ENCODE peak calls at places on chromosomes 6 and 20, in four cellular contexts. Y is breast epithelium, B is pancreas, D is adrenal gland. I is an unnamed sample. For H3K4me1, the result is how much of the 10 kb centered on the place peaks cover.

GRCh38 chr20:20594171-20594530 is 118.3 kb downstream of the RALGAPA2 start:
- DNase-seq in Y (no peak), B (no peak), D (no peak), I (no peak)

GRCh38 chr20:32516985-32517873 is 67.9 kb downstream of the NOL4L start:
- DNase-seq in Y (peak), B (no peak), D (no peak), I (no peak)

GRCh38 chr20:20215976-20216727 is 151.8 kb upstream of the INSM1 start:
- DNase-seq in Y (no peak), B (no peak), D (no peak), I (no peak)

GRCh38 chr6:168504366-168504765 is 63.4 kb downstream of the SMOC2 start:
- DNase-seq in Y (no peak), B (no peak), D (no peak), I (no peak)

GRCh38 chr20:57432874-57433491 is 41.8 kb downstream of the RBM38 start:
- DNase-seq in Y (no peak), B (no peak), D (peak), I (no peak)

GRCh38 chr6:35804996-35805736 is at the start of gene LHFPL5:
- DNase-seq in Y (no peak), B (peak), D (no peak), I (no peak)

GRCh38 chr20:49532285-49532946 is 35.5 kb downstream of the PTGIS start:
- DNase-seq in Y (no peak), B (no peak), D (no peak), I (no peak)

GRCh38 chr6:93550551-93551276 is 131.4 kb upstream of the EPHA7 start:
- DNase-seq in Y (no peak), B (no peak), D (no peak), I (no peak)

GRCh38 chr6:142935553-142936517 is 9.1 kb downstream of the HIVEP2 start:
- DNase-seq in Y (no peak), B (no peak), D (no peak), I (no peak)

GRCh38 chr6:154536255-154536654 is 25.8 kb upstream of the CNKSR3 start:
- DNase-seq in Y (no peak), B (no peak), D (no peak), I (no peak)

GRCh38 chr6:7914991-7915789 is 4.6 kb upstream of the TXNDC5 start:
- DNase-seq in Y (no peak), B (no peak), D (peak), I (peak)

GRCh38 chr6:84422380-84422968 is 195.0 kb upstream of the CEP162 start:
- DNase-seq in Y (no peak), B (peak), D (peak), I (no peak)

GRCh38 chr6:27479319-27480182 is 6.6 kb upstream of the ZNF184 start:
- DNase-seq in Y (peak), B (peak), D (peak), I (peak)

GRCh38 chr6:123323419-123324329 is 313.1 kb downstream of the TRDN start:
- DNase-seq in Y (no peak), B (no peak), D (no peak), I (no peak)

GRCh38 chr6:88933521-88933920 is 29.9 kb downstream of the RNGTT start:
- DNase-seq in Y (no peak), B (no peak), D (no peak), I (no peak)

GRCh38 chr20:43959079-43959919 is 44.6 kb downstream of the TOX2 start:
- DNase-seq in Y (no peak), B (peak), D (peak), I (no peak)

GRCh38 chr6:35026434-35027222 is 114.5 kb downstream of the TCP11 start:
- DNase-seq in Y (no peak), B (no peak), D (no peak), I (no peak)

GRCh38 chr6:77034161-77034560 is 429.1 kb downstream of the HTR1B start:
- DNase-seq in Y (no peak), B (no peak), D (no peak), I (no peak)

GRCh38 chr6:89369009-89369408 is 16.5 kb upstream of the UBE2J1 start:
- DNase-seq in Y (peak), B (peak), D (peak), I (peak)

GRCh38 chr6:123962508-123962907 is 158.8 kb downstream of the NKAIN2 start:
- DNase-seq in Y (no peak), B (peak), D (no peak), I (no peak)

GRCh38 chr6:138815797-138816528 is 20.1 kb downstream of the ECT2L start:
- DNase-seq in Y (no peak), B (no peak), D (no peak), I (no peak)

GRCh38 chr20:48155231-48155630 is 369.9 kb upstream of the SULF2 start:
- DNase-seq in Y (no peak), B (no peak), D (no peak), I (no peak)

GRCh38 chr6:91669154-91669903 is 1082.5 kb upstream of the MAP3K7 start:
- DNase-seq in Y (no peak), B (no peak), D (no peak), I (no peak)

GRCh38 chr20:46683068-46683477 is 6.2 kb downstream of the TP53RK start:
- DNase-seq in Y (no peak), B (no peak), D (no peak), I (no peak)

GRCh38 chr6:106154326-106154725 is 68.2 kb downstream of the PRDM1 start:
- DNase-seq in Y (no peak), B (no peak), D (no peak), I (no peak)

GRCh38 chr6:139801571-139802321 is 427.3 kb upstream of the CITED2 start:
- DNase-seq in Y (no peak), B (no peak), D (no peak), I (no peak)

GRCh38 chr6:159232751-159233150 is 63.6 kb downstream of the FNDC1 start:
- DNase-seq in Y (no peak), B (no peak), D (no peak), I (no peak)

GRCh38 chr6:109768485-109768884 is 77.4 kb downstream of the FIG4 start:
- DNase-seq in Y (no peak), B (no peak), D (no peak), I (no peak)

GRCh38 chr6:24719125-24719931 is at the start of gene C6orf62:
- DNase-seq in Y (no peak), B (no peak), D (no peak), I (peak)

GRCh38 chr6:149888113-149888512 is 9.8 kb downstream of the RAET1E start:
- DNase-seq in Y (no peak), B (no peak), D (peak), I (no peak)

GRCh38 chr6:77466055-77467028 is 3.1 kb upstream of the HTR1B start:
- DNase-seq in Y (no peak), B (peak), D (peak), I (peak)

GRCh38 chr6:1518855-1519254 is 90.9 kb upstream of the FOXC1 start:
- DNase-seq in Y (no peak), B (no peak), D (no peak), I (no peak)

GRCh38 chr20:1813101-1813529 is 82.1 kb upstream of the SIRPA start:
- DNase-seq in Y (no peak), B (no peak), D (peak), I (peak)

GRCh38 chr20:19688031-19688806 is 69.8 kb upstream of the RIN2 start:
- DNase-seq in Y (peak), B (peak), D (peak), I (peak)

GRCh38 chr20:34925981-34926380 is 29.6 kb downstream of the GSS start:
- DNase-seq in Y (no peak), B (no peak), D (no peak), I (no peak)
- H3K4me1 ChIP-seq in Y (under half), B (under half), D (under half), I (under half)

GRCh38 chr20:23880426-23880825 is 878 bp upstream of the CST5 start:
- DNase-seq in Y (no peak), B (no peak), D (no peak), I (no peak)

GRCh38 chr20:23879811-23880374 is 345 bp upstream of the CST5 start:
- DNase-seq in Y (no peak), B (no peak), D (no peak), I (no peak)

GRCh38 chr20:23877524-23877923 is 2.0 kb downstream of the CST5 start:
- DNase-seq in Y (no peak), B (no peak), D (no peak), I (no peak)

GRCh38 chr20:23878787-23879186 is 761 bp downstream of the CST5 start:
- DNase-seq in Y (no peak), B (no peak), D (no peak), I (no peak)

DNA sequence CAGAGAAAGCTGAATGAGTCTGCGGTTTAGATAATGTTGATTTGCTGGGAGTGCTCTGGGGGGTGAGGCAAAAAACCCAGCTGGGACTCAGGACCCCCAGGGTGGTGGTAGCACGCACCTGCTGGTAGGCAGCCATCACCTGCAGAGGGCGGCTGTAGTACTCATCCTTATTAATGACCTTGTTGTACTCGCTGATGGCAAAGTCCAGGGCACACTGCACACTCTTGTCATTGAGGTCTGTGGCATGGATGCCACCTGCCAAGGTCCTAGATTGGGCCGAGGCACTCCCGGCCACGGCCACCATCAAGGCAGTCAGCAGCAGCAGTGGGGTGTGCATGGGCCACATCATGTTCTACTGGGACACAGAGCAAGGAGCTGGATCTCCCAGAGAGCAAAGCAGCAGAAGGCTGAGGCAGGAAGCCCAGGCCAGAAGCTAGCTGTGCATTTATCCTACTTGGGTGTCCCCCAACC is at the start of gene CST5:
- DNase-seq in Y (no peak), B (no peak), D (no peak), I (no peak)
- H3K4me1 ChIP-seq in Y (under half), B (under half), D (under half), I (under half)

GRCh38 chr6:42292002-42292735 is 74.5 kb upstream of the MRPS10 start:
- DNase-seq in Y (no peak), B (no peak), D (no peak), I (no peak)
- H3K4me1 ChIP-seq in Y (under half), B (under half), D (under half), I (under half)

DNA sequence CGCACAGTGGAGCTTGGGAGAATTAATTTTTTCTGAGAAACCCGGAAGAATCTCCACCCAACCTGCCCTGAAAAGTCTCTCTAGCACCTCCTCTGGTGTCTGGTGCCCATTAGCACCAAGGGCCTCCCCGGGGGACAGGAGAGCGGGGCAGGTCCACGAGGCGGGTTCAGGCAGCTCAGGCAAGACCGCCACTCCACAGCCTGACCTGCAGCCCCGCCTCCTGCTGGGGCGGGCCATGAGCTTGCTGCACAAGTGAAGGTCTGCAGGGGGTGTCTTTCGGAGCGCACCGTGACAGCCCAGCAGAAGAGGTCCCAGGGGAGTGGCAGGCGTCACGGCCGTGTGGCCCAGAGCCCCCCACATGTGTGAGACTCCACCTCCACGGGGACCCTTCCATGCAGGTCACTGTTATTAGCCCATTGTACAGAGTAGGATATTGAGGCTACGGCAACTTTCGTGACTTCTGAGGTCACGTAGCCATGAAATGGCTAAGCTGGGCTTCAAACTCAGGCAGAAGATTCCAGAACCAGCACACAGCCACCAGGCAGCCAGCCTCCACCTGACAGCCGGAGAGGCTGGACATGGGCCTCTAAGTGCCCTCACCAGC is 63.9 kb upstream of the SLCO4A1 start:
- DNase-seq in Y (no peak), B (no peak), D (no peak), I (no peak)
- H3K4me1 ChIP-seq in Y (under half), B (under half), D (under half), I (under half)

GRCh38 chr20:45342863-45343444 is 5.3 kb downstream of the SDC4 start:
- DNase-seq in Y (peak), B (no peak), D (no peak), I (no peak)

GRCh38 chr20:45345104-45345936 is 2.9 kb downstream of the SDC4 start:
- DNase-seq in Y (peak), B (peak), D (no peak), I (no peak)

GRCh38 chr20:45343867-45344721 is 4.1 kb downstream of the SDC4 start:
- DNase-seq in Y (peak), B (peak), D (peak), I (peak)

GRCh38 chr20:45341939-45342862 is 6.0 kb downstream of the SDC4 start:
- DNase-seq in Y (peak), B (peak), D (peak), I (peak)

DNA sequence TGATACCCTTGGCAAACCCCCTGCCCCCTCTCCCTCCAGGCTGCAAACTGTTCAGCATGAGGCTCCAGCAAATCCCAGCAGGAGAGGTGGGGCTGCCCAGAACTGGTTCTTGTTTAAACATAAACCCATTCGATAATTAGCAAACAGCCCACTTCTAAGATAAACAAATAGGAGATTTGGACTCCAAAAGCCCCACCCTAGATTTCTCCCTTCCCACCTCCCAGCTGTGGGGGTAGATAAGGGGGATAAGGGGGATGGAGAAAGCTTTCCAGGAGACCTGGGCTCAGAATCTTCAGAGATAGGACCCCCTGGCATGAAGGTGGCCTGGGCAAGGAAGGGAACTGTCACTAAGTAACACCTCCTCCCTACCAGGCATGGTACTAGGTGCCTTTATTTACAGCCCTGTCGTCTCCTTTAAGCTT is 4.8 kb downstream of the SDC4 start:
- DNase-seq in Y (peak), B (peak), D (no peak), I (no peak)
- H3K4me1 ChIP-seq in Y (under half), B (half or more), D (half or more), I (under half)